ENCODE peak calls at places on chromosomes 7 and 10, in eight cellular contexts. I is K562, C is Karpas-422, N is GM23248, R is MM.1S, A is mammary epithelial cell, Q is OCI-LY7, Z is H1. P is an unnamed sample.

GRCh38 chr7:39924122-39924521 is 25.9 kb upstream of the CDK13 start:
- DNase-seq in N (no peak), R (no peak), A (no peak), Z (peak), I (no peak), Q (no peak), C (no peak), P (no peak)

GRCh38 chr10:15325243-15326002 is 45.7 kb downstream of the FAM171A1 start:
- DNase-seq in Q (no peak), A (peak), C (no peak), Z (no peak), N (peak), R (no peak), I (peak), P (peak)

GRCh38 chr7:101410743-101411476 is 48.2 kb downstream of the COL26A1 start:
- DNase-seq in Q (peak), N (peak), C (peak), I (peak), R (no peak), Z (peak), A (no peak), P (peak)

GRCh38 chr7:29457565-29457971 is 106.1 kb upstream of the PRR15 start:
- DNase-seq in Q (no peak), C (no peak), N (peak), Z (no peak), I (no peak), R (no peak), A (no peak), P (peak)

GRCh38 chr7:28761485-28761884 is 196.6 kb downstream of the TRIL start:
- DNase-seq in N (no peak), R (no peak), A (no peak), Q (no peak), I (no peak), C (no peak), Z (no peak), P (peak)

GRCh38 chr10:69333205-69333604 is 54.9 kb downstream of the HK1 start:
- DNase-seq in C (no peak), N (peak), Q (no peak), R (no peak), A (peak), Z (peak), I (no peak), P (no peak)

GRCh38 chr7:140019172-140019571 is 43.6 kb downstream of the PARP12 start:
- DNase-seq in Q (no peak), I (no peak), Z (no peak), C (no peak), R (no peak), N (no peak), A (no peak), P (no peak)

GRCh38 chr10:33239257-33239656 is 95.2 kb downstream of the NRP1 start:
- DNase-seq in R (no peak), A (no peak), Q (no peak), I (no peak), C (no peak), Z (no peak), N (no peak), P (no peak)

GRCh38 chr7:142025896-142026295 is 30.2 kb downstream of the MGAM start:
- DNase-seq in Q (no peak), R (no peak), Z (no peak), I (no peak), N (peak), C (no peak), A (peak), P (peak)

GRCh38 chr7:85619236-85619635 is 432.4 kb upstream of the SEMA3D start:
- DNase-seq in Q (no peak), N (no peak), A (no peak), C (no peak), R (no peak), I (no peak), Z (no peak), P (no peak)

DNA sequence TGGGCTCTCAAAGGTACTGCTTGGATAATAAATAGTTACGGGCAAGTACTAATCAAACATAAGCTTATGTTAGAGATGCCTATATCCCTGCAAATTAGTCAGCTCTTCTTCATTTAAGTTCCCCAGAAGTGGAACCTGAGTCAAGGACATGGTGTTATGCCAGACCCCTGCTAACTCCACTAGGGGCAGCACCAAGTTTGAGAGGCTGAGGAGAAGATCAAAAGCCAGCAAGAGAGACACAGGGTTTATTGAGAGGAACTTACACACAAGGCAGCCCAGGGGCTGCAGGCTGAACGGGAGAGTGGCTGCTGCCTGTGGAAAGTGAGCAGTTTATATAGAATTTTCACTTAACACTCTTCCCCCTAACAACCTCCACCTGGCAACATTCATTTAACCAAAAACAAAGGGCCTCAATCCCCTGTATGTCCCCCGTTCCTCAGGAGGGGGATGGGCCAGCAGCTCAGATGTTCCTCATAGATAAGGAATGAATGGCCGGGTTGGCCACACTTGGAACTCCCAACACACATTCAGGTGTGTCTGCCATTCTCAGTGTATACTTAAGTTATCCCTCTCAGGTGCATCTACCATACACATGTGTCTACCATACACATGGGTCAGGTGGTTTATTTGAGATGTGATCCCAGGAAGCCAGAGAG is 62.6 kb upstream of the GHITM start:
- DNase-seq in C (peak), Q (peak), R (no peak), I (peak), Z (no peak), A (no peak), N (peak), P (peak)
- H2AFZ ChIP-seq in C (no peak), Q (no peak), R (no peak), I (peak), Z (no peak), A (no peak), N (peak), P (no peak)

DNA sequence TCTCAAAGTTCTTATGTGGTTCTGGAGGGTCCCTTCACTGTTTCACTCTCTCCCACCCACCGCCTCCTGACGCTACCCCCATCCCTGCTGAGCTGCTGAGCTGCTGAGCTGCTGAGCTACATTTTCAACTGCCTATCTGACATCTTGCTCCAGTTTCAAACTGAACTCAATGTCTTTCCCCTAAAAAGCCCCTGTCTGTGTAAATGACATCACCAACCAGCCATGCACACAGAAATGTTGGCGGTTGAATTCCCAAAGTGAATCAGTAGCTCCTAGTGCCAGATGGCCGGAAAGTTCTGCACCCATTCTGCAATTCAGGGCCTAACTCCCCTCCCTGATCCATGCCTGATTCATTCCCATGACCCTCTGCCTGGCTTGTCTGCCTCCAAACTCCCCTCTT is 71.2 kb downstream of the WNT2 start:
- DNase-seq in R (no peak), N (peak), Q (no peak), A (no peak), I (no peak), Z (no peak), C (no peak), P (peak)
- H2AFZ ChIP-seq in R (no peak), N (peak), Q (no peak), A (no peak), I (no peak), Z (no peak), C (no peak), P (no peak)

GRCh38 chr7:128030999-128031681 is at the start of gene LRRC4:
- DNase-seq in C (peak), I (no peak), A (peak), Q (peak), Z (no peak), R (no peak), N (peak), P (peak)

GRCh38 chr7:128032605-128033235 is 1.5 kb upstream of the LRRC4 start:
- DNase-seq in R (no peak), C (no peak), Q (no peak), A (no peak), Z (peak), N (peak), I (no peak), P (peak)

GRCh38 chr7:128033246-128033645 is 2.0 kb upstream of the LRRC4 start:
- DNase-seq in Z (no peak), Q (no peak), R (no peak), I (no peak), C (no peak), N (no peak), A (no peak), P (no peak)

GRCh38 chr7:128030263-128030998 is 806 bp downstream of the LRRC4 start:
- DNase-seq in R (no peak), C (no peak), Z (peak), A (no peak), I (no peak), Q (no peak), N (no peak), P (no peak)

DNA sequence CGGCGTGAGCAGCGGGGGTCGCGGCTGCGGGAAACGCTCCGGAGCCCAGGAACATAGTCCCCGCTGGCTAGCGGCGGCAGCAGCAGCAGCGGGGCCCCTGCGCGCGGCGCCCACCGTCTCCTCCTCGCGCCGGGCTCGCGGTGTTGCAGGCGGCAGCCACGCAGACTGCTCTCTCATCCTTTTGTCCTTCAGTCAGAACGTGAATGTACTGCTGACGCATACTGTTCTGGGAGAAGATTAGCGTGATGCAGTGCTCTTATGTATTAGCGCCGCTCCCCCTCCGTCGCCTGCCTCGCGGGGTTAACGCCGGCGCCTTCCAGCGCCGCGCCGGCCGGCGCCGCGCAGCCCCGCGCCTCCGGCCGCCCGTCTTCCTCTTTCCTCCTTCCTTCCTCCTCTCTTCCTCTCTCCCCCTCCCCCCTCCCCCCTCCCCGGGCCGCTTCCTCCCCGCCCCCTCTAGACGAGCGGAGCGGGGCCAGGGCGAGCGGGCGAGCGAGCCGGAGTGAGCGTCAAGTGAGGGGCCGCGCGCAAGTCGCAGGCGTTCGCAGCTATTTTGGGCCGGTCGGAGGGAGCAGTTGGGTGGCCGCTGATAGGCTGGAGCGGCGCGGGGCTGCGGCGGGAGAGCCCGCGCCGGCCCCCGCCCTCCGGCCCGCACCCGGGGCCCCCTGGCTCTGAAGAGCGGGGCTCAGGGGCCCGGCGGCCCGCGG is 816 bp upstream of the LRRC4 start:
- DNase-seq in N (peak), Z (peak), A (peak), R (no peak), Q (peak), C (peak), I (no peak), P (peak)
- H2AFZ ChIP-seq in N (no peak), Z (no peak), A (peak), R (no peak), Q (no peak), C (no peak), I (no peak), P (no peak)

GRCh38 chr7:153382591-153383225 is 623.2 kb downstream of the ACTR3B start:
- DNase-seq in C (no peak), Z (peak), I (no peak), N (peak), A (no peak), Q (no peak), R (no peak), P (no peak)
- H2AFZ ChIP-seq in C (no peak), Z (no peak), I (no peak), N (no peak), A (no peak), Q (no peak), R (no peak), P (no peak)

GRCh38 chr10:122721111-122721510 is 21.5 kb upstream of the C10orf120 start:
- DNase-seq in A (no peak), I (no peak), R (no peak), Z (no peak), N (no peak), C (no peak), Q (no peak), P (no peak)

GRCh38 chr10:122713091-122713885 is 13.6 kb upstream of the C10orf120 start:
- DNase-seq in N (peak), I (no peak), Z (no peak), R (no peak), Q (no peak), A (no peak), C (no peak), P (no peak)

GRCh38 chr10:122709971-122710370 is 10.3 kb upstream of the C10orf120 start:
- DNase-seq in C (no peak), A (no peak), R (no peak), I (no peak), N (no peak), Z (no peak), Q (no peak), P (no peak)

GRCh38 chr10:122710576-122710975 is 10.9 kb upstream of the C10orf120 start:
- DNase-seq in C (no peak), A (no peak), R (no peak), N (no peak), I (no peak), Q (no peak), Z (no peak), P (no peak)

GRCh38 chr10:122715576-122715975 is 15.9 kb upstream of the C10orf120 start:
- DNase-seq in N (no peak), I (no peak), C (no peak), A (no peak), Q (no peak), Z (no peak), R (no peak), P (no peak)
- H2AFZ ChIP-seq in N (no peak), I (no peak), C (no peak), A (no peak), Q (no peak), Z (peak), R (no peak), P (no peak)